ENCODE peak calls at places on chromosomes 12 and 14, in five cellular contexts. U is brain microvascular endothelial cell, Q is fibroblast of mammary gland, J is A549, W is GM20000. A is an unnamed sample.
A peak's percentile ranks its signal among the peaks of the same experiment; 100 is the strongest.

GRCh38 chr12:7884687-7885086 is 12.0 kb upstream of the SLC2A14 start:
- DNase-seq in U (no peak), J (no peak), Q (no peak), W (no peak), A (no peak)

GRCh38 chr12:107537464-107538119 is 148.0 kb upstream of the PWP1 start:
- DNase-seq in Q (no peak), U (no peak), J (no peak), W (no peak), A (no peak)

GRCh38 chr12:88037770-88038169 is 8.6 kb upstream of the C12orf50 start:
- DNase-seq in J (no peak), U (no peak), W (no peak), Q (no peak), A (no peak)

GRCh38 chr12:26276709-26277108 is 81.3 kb downstream of the SSPN start:
- DNase-seq in J (no peak), U (no peak), Q (peak; percentile 37), W (no peak), A (no peak)

GRCh38 chr12:130815028-130815741 is 23.9 kb downstream of the STX2 start:
- DNase-seq in J (no peak), Q (no peak), U (no peak), W (no peak), A (no peak)

GRCh38 chr14:32201816-32202467 is at the start of gene RNU6-7:
- DNase-seq in J (no peak), Q (peak; percentile 18), W (no peak), U (peak; percentile 20), A (peak; percentile 42)

GRCh38 chr12:84619053-84619452 is 293.5 kb downstream of the SLC6A15 start:
- DNase-seq in J (peak; percentile 0), U (no peak), Q (peak; percentile 10), W (no peak), A (no peak)

GRCh38 chr14:85766295-85766694 is 236.4 kb downstream of the FLRT2 start:
- DNase-seq in W (no peak), Q (no peak), J (no peak), U (no peak), A (no peak)

GRCh38 chr12:93624595-93625294 is 52.3 kb downstream of the SOCS2 start:
- DNase-seq in W (peak; percentile 44), Q (peak; percentile 98), U (peak; percentile 89), J (peak; percentile 91), A (peak; percentile 93)

GRCh38 chr12:106767954-106768501 is 6.5 kb upstream of the RIC8B start:
- DNase-seq in J (no peak), U (peak; percentile 17), W (no peak), Q (peak; percentile 24), A (no peak)

GRCh38 chr12:129064201-129064881 is 211.1 kb downstream of the GLT1D1 start:
- DNase-seq in U (no peak), W (no peak), J (no peak), Q (no peak), A (no peak)

GRCh38 chr12:124328116-124328515 is 33.2 kb downstream of the RFLNA start:
- DNase-seq in U (no peak), Q (no peak), J (no peak), W (no peak), A (no peak)

GRCh38 chr14:103819503-103820307 is 27.7 kb downstream of the PPP1R13B start:
- DNase-seq in U (no peak), Q (peak; percentile 35), J (no peak), W (peak; percentile 38), A (peak; percentile 14)

GRCh38 chr12:115934877-115935276 is 342.6 kb downstream of the MED13L start:
- DNase-seq in Q (no peak), J (no peak), U (no peak), W (no peak), A (no peak)

GRCh38 chr12:101372431-101372830 is 35.1 kb downstream of the ARL1 start:
- DNase-seq in W (no peak), Q (no peak), U (no peak), J (no peak), A (no peak)

GRCh38 chr14:24818054-24818822 is 184.2 kb upstream of the GZMB start:
- DNase-seq in J (no peak), U (no peak), W (no peak), Q (no peak), A (no peak)

GRCh38 chr14:24816011-24816928 is 182.3 kb upstream of the GZMB start:
- DNase-seq in J (no peak), U (no peak), Q (peak; percentile 34), W (no peak), A (no peak)

GRCh38 chr14:24816929-24817637 is 183.1 kb upstream of the GZMB start:
- DNase-seq in J (no peak), Q (no peak), U (no peak), W (no peak), A (no peak)

GRCh38 chr14:24818823-24819341 is 184.9 kb upstream of the GZMB start:
- DNase-seq in U (no peak), J (no peak), W (no peak), Q (no peak), A (no peak)

DNA sequence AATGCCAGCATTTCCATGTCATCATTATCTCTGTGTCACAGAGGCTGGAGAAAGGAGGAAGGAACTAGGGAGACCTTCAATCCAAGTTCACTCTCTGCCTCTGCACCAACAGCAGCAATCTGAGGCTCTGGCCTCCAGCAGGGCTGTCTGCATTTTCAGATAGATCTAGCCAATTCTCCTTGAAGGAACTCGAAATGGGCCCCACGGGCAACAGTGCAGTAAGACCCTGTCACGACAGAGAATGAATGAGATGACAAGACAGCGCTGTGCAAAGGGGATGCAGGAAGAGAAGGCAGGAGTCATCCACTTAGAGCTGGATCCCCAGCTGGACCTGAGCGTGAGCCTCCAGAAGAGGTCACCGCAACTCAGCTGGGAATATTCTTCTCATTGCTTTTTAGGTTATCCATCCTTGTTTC is 183.7 kb upstream of the GZMB start:
- DNase-seq in U (no peak), W (no peak), Q (peak; percentile 46), J (no peak), A (no peak)
- TF ChIP-seq CTCF in U (peak; percentile 68), W (no peak), Q (peak; percentile 34), J (peak; percentile 23), A (peak; percentile 25)

GRCh38 chr12:9367201-9367600 is 159.0 kb upstream of the PZP start:
- DNase-seq in U (no peak), J (no peak), W (no peak), Q (no peak), A (no peak)

GRCh38 chr12:9367828-9368227 is 159.6 kb upstream of the PZP start:
- DNase-seq in J (no peak), U (no peak), W (no peak), Q (no peak), A (no peak)

GRCh38 chr12:9372202-9372601 is 164.0 kb upstream of the PZP start:
- DNase-seq in U (peak; percentile 11), J (no peak), Q (peak; percentile 17), W (no peak), A (peak; percentile 33)
- TF ChIP-seq CTCF in U (peak; percentile 62), J (no peak), Q (peak; percentile 33), W (no peak), A (no peak)

GRCh38 chr14:78904094-78904493 is 733.9 kb downstream of the NRXN3 start:
- DNase-seq in U (no peak), Q (no peak), J (no peak), W (no peak), A (no peak)

GRCh38 chr14:78897443-78897842 is 727.3 kb downstream of the NRXN3 start:
- DNase-seq in J (no peak), Q (no peak), W (no peak), U (no peak), A (no peak)

DNA sequence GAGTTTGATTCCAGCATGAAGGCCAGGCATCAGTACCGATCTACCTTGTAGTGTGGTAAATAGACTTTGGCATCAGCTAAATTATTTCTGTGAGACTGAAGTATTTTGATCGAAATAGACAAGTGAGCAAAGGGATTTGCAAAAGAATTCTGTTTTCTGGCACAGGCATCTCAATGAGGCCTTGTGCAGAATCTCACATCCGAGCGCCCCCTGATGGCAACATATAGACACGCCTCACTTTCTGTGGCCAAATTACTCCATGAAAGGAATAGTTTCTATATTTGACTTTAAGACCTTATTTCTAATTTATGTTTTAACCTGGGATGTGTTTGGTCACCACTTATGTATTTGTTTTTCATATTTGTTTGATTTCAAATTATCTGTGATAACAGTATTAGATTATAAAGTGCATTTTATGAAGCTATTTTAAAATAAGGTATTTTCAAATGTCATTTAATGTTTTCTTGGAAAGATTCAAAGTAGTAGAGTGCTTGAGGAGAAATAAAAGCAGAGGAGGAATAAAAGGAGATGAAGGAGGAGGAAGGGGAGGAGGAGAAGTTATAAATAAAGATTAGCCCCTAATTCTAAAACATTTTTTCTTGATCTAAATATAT is 731.9 kb downstream of the NRXN3 start:
- DNase-seq in W (peak; percentile 3), U (peak; percentile 48), J (no peak), Q (peak; percentile 45), A (peak; percentile 58)
- TF ChIP-seq CTCF in W (peak; percentile 53), U (peak; percentile 83), J (peak; percentile 17), Q (peak; percentile 79), A (peak; percentile 47)

GRCh38 chr14:89292579-89293348 is 124.3 kb downstream of the FOXN3 start:
- DNase-seq in J (no peak), W (no peak), Q (no peak), U (no peak), A (no peak)

GRCh38 chr14:89296281-89296745 is 120.7 kb downstream of the FOXN3 start:
- DNase-seq in Q (no peak), J (no peak), W (no peak), U (no peak), A (no peak)

GRCh38 chr14:89294060-89294459 is 123.0 kb downstream of the FOXN3 start:
- DNase-seq in J (no peak), Q (no peak), W (no peak), U (no peak), A (no peak)

GRCh38 chr14:89293349-89293916 is 123.6 kb downstream of the FOXN3 start:
- DNase-seq in W (no peak), U (no peak), J (no peak), Q (no peak), A (no peak)

GRCh38 chr14:89294872-89295271 is 122.2 kb downstream of the FOXN3 start:
- DNase-seq in J (no peak), Q (no peak), U (no peak), W (no peak), A (no peak)
- TF ChIP-seq CTCF in J (no peak), Q (no peak), U (no peak), W (no peak), A (no peak)

DNA sequence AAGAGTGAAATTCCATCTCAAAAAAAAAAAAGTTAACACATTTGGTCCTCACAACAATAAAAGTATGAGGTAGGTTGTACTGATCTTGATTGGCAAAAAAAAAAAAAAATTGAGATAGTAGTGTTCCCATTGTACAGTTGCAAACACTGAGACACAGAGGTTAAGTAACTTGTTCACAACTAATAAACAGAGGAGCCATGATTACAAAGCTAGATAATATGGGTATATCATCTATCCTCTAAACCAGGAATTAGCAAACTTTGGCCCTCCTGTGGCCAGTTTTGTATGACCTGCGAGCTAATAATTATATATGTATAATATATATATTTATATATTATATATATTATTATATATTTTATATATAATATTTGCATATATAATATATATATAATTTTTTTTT is 2.3 kb upstream of the PSME1 start:
- DNase-seq in J (no peak), W (no peak), Q (no peak), U (no peak), A (no peak)
- TF ChIP-seq CTCF in J (no peak), W (no peak), Q (no peak), U (no peak), A (no peak)

A was measured in MCF 10A.